ENCODE peak calls at places on chromosomes 12 and 14, in six cellular contexts. One of them, this sample, is unnamed.

GRCh38 chr14:68790656-68791077 is 2.2 kb downstream of the ZFP36L1 start:
- DNase-seq in epithelial cell of esophagus: no peak
- DNase-seq in kidney epithelial cell: no peak
- DNase-seq in cardiac fibroblast: peak; percentile 37
- DNase-seq in keratinocyte: no peak
- DNase-seq in HFF-Myc: no peak
- DNase-seq in this sample: no peak

GRCh38 chr12:125346361-125346760 is 281.1 kb downstream of the AACS start:
- DNase-seq in HFF-Myc: no peak
- DNase-seq in epithelial cell of esophagus: no peak
- DNase-seq in kidney epithelial cell: no peak
- DNase-seq in keratinocyte: no peak
- DNase-seq in cardiac fibroblast: no peak
- DNase-seq in this sample: no peak

GRCh38 chr12:28869197-28869596 is 279.9 kb upstream of the FAR2 start:
- DNase-seq in HFF-Myc: no peak
- DNase-seq in epithelial cell of esophagus: peak; percentile 57
- DNase-seq in cardiac fibroblast: peak; percentile 76
- DNase-seq in kidney epithelial cell: peak; percentile 23
- DNase-seq in keratinocyte: peak; percentile 52
- DNase-seq in this sample: peak; percentile 84

GRCh38 chr14:38203929-38204716 is 3.6 kb upstream of the SSTR1 start:
- DNase-seq in HFF-Myc: no peak
- DNase-seq in kidney epithelial cell: no peak
- DNase-seq in epithelial cell of esophagus: no peak
- DNase-seq in cardiac fibroblast: no peak
- DNase-seq in keratinocyte: no peak
- DNase-seq in this sample: no peak

GRCh38 chr14:64213079-64213478 is 81.1 kb downstream of the ESR2 start:
- DNase-seq in kidney epithelial cell: no peak
- DNase-seq in epithelial cell of esophagus: peak; percentile 81
- DNase-seq in keratinocyte: peak; percentile 7
- DNase-seq in cardiac fibroblast: no peak
- DNase-seq in HFF-Myc: no peak
- DNase-seq in this sample: no peak

GRCh38 chr12:98990648-98991047 is 345.6 kb downstream of the APAF1 start:
- DNase-seq in cardiac fibroblast: no peak
- DNase-seq in keratinocyte: no peak
- DNase-seq in epithelial cell of esophagus: peak; percentile 14
- DNase-seq in HFF-Myc: no peak
- DNase-seq in kidney epithelial cell: no peak
- DNase-seq in this sample: no peak

GRCh38 chr14:38536376-38537038 is 280.6 kb upstream of the CLEC14A start:
- DNase-seq in HFF-Myc: no peak
- DNase-seq in keratinocyte: no peak
- DNase-seq in cardiac fibroblast: peak; percentile 18
- DNase-seq in kidney epithelial cell: no peak
- DNase-seq in epithelial cell of esophagus: no peak
- DNase-seq in this sample: no peak

GRCh38 chr12:76337583-76337982 is 10.6 kb downstream of the BBS10 start:
- DNase-seq in HFF-Myc: no peak
- DNase-seq in kidney epithelial cell: no peak
- DNase-seq in keratinocyte: no peak
- DNase-seq in cardiac fibroblast: peak; percentile 89
- DNase-seq in epithelial cell of esophagus: no peak
- DNase-seq in this sample: no peak

GRCh38 chr12:111076199-111076598 is 155.8 kb upstream of the MYL2 start:
- DNase-seq in epithelial cell of esophagus: no peak
- DNase-seq in kidney epithelial cell: no peak
- DNase-seq in keratinocyte: no peak
- DNase-seq in cardiac fibroblast: no peak
- DNase-seq in HFF-Myc: no peak
- DNase-seq in this sample: no peak

GRCh38 chr14:89249296-89249565 is 167.8 kb downstream of the FOXN3 start:
- DNase-seq in HFF-Myc: no peak
- DNase-seq in keratinocyte: peak; percentile 63
- DNase-seq in cardiac fibroblast: no peak
- DNase-seq in kidney epithelial cell: peak; percentile 67
- DNase-seq in epithelial cell of esophagus: peak; percentile 93
- DNase-seq in this sample: no peak

GRCh38 chr12:31999692-32000091 is 40.5 kb downstream of the RESF1 start:
- DNase-seq in kidney epithelial cell: no peak
- DNase-seq in HFF-Myc: no peak
- DNase-seq in epithelial cell of esophagus: no peak
- DNase-seq in keratinocyte: no peak
- DNase-seq in cardiac fibroblast: no peak
- DNase-seq in this sample: no peak

GRCh38 chr14:34129927-34130552 is 179.2 kb upstream of the EGLN3 start:
- DNase-seq in kidney epithelial cell: no peak
- DNase-seq in cardiac fibroblast: no peak
- DNase-seq in epithelial cell of esophagus: no peak
- DNase-seq in keratinocyte: no peak
- DNase-seq in HFF-Myc: no peak
- DNase-seq in this sample: no peak

GRCh38 chr14:102538598-102539543 is 29.3 kb upstream of the ANKRD9 start:
- DNase-seq in HFF-Myc: no peak
- DNase-seq in keratinocyte: no peak
- DNase-seq in kidney epithelial cell: no peak
- DNase-seq in epithelial cell of esophagus: no peak
- DNase-seq in cardiac fibroblast: peak; percentile 33
- DNase-seq in this sample: no peak
- H3K4me3 ChIP-seq in HFF-Myc: no peak overlapping the region
- H3K4me3 ChIP-seq in keratinocyte: no peak overlapping the region
- H3K4me3 ChIP-seq in kidney epithelial cell: no peak overlapping the region
- H3K4me3 ChIP-seq in epithelial cell of esophagus: no peak overlapping the region
- H3K4me3 ChIP-seq in cardiac fibroblast: no peak overlapping the region
- H3K4me3 ChIP-seq in this sample: no peak overlapping the region

GRCh38 chr12:101876861-101877815 is at the start of gene DRAM1:
- DNase-seq in epithelial cell of esophagus: peak; percentile 94
- DNase-seq in kidney epithelial cell: no peak
- DNase-seq in keratinocyte: no peak
- DNase-seq in HFF-Myc: peak; percentile 39
- DNase-seq in cardiac fibroblast: peak; percentile 96
- DNase-seq in this sample: peak; percentile 66
- TF ChIP-seq CTCF in epithelial cell of esophagus: no peak
- TF ChIP-seq CTCF in kidney epithelial cell: peak; percentile 9
- TF ChIP-seq CTCF in keratinocyte: peak; percentile 17
- TF ChIP-seq CTCF in HFF-Myc: no peak
- TF ChIP-seq CTCF in cardiac fibroblast: no peak
- TF ChIP-seq CTCF in this sample: no peak

DNA sequence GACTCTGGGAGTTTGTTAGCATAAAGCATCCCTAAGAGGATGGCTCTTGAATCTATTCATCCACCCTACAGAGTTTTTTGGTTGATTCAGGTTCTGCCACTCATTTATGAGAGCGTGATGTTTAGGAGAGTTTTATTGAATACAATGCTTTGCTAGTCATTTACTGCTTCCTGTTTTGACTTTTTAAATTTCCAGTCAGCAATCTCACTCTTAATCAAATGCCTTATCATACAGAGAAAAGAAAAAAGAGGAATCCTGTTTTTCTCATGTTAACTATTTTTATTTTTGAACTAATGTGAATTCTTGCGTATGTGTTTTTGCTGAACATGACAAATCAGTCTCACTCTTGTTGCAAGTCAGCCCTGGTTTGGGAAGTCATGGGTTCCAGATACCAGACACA is 22.0 kb upstream of the LGMN start:
- DNase-seq in keratinocyte: no peak
- DNase-seq in cardiac fibroblast: no peak
- DNase-seq in HFF-Myc: no peak
- DNase-seq in epithelial cell of esophagus: no peak
- DNase-seq in kidney epithelial cell: no peak
- DNase-seq in this sample: no peak
- H3K4me3 ChIP-seq in keratinocyte: no peak overlapping the region
- H3K4me3 ChIP-seq in cardiac fibroblast: no peak overlapping the region
- H3K4me3 ChIP-seq in HFF-Myc: no peak overlapping the region
- H3K4me3 ChIP-seq in epithelial cell of esophagus: no peak overlapping the region
- H3K4me3 ChIP-seq in kidney epithelial cell: no peak overlapping the region
- H3K4me3 ChIP-seq in this sample: no peak overlapping the region

GRCh38 chr12:81797100-81797499 is 38.0 kb upstream of the PPFIA2 start:
- DNase-seq in HFF-Myc: no peak
- DNase-seq in epithelial cell of esophagus: peak; percentile 27
- DNase-seq in keratinocyte: no peak
- DNase-seq in kidney epithelial cell: no peak
- DNase-seq in cardiac fibroblast: peak; percentile 39
- DNase-seq in this sample: no peak
- TF ChIP-seq CTCF in HFF-Myc: no peak
- TF ChIP-seq CTCF in epithelial cell of esophagus: peak; percentile 30
- TF ChIP-seq CTCF in keratinocyte: no peak
- TF ChIP-seq CTCF in kidney epithelial cell: peak; percentile 35
- TF ChIP-seq CTCF in cardiac fibroblast: peak; percentile 35
- TF ChIP-seq CTCF in this sample: no peak

GRCh38 chr14:96038558-96038919 is 623 bp upstream of the C14orf132 start:
- DNase-seq in cardiac fibroblast: no peak
- DNase-seq in epithelial cell of esophagus: no peak
- DNase-seq in HFF-Myc: no peak
- DNase-seq in keratinocyte: no peak
- DNase-seq in kidney epithelial cell: no peak
- DNase-seq in this sample: no peak
- H3K4me3 ChIP-seq in cardiac fibroblast: peak overlapping the region; percentile 73
- H3K4me3 ChIP-seq in epithelial cell of esophagus: peak overlapping the region; percentile 41
- H3K4me3 ChIP-seq in HFF-Myc: peak overlapping the region; percentile 70
- H3K4me3 ChIP-seq in keratinocyte: peak overlapping the region; percentile 23
- H3K4me3 ChIP-seq in kidney epithelial cell: peak overlapping the region; percentile 84
- H3K4me3 ChIP-seq in this sample: peak overlapping the region; percentile 85

This sample was measured in AG09309.